ENCODE peak calls at places on chromosome 4, in six cellular contexts. One of them, this sample, is unnamed.

GRCh38 chr4:173130671-173131070 is 37.9 kb upstream of the GALNT7 start:
- DNase-seq in cardiac fibroblast: no peak
- DNase-seq in EL: no peak
- DNase-seq in endothelial cell of umbilical vein: no peak
- DNase-seq in HTR-8/SVneo: no peak
- DNase-seq in stimulated activated CD8-positive, alpha-beta memory T cell treated with anti-CD3 and anti-CD28 coated beads, Interleukin-7, amount 100 ng/mL, for 1 hour: no peak
- DNase-seq in this sample: no peak

GRCh38 chr4:76687730-76688441 is 210.1 kb downstream of the SOWAHB start:
- DNase-seq in cardiac fibroblast: no peak
- DNase-seq in EL: no peak
- DNase-seq in endothelial cell of umbilical vein: no peak
- DNase-seq in HTR-8/SVneo: no peak
- DNase-seq in stimulated activated CD8-positive, alpha-beta memory T cell treated with anti-CD3 and anti-CD28 coated beads, Interleukin-7, amount 100 ng/mL, for 1 hour: no peak
- DNase-seq in this sample: no peak

GRCh38 chr4:19380600-19380999 is 871.1 kb upstream of the SLIT2 start:
- DNase-seq in cardiac fibroblast: no peak
- DNase-seq in EL: peak; percentile 44
- DNase-seq in endothelial cell of umbilical vein: no peak
- DNase-seq in HTR-8/SVneo: no peak
- DNase-seq in stimulated activated CD8-positive, alpha-beta memory T cell treated with anti-CD3 and anti-CD28 coated beads, Interleukin-7, amount 100 ng/mL, for 1 hour: no peak
- DNase-seq in this sample: no peak

GRCh38 chr4:140238353-140239041 is 84.5 kb upstream of the MAML3 start:
- DNase-seq in cardiac fibroblast: peak; percentile 97
- DNase-seq in EL: peak; percentile 70
- DNase-seq in endothelial cell of umbilical vein: peak; percentile 29
- DNase-seq in HTR-8/SVneo: no peak
- DNase-seq in stimulated activated CD8-positive, alpha-beta memory T cell treated with anti-CD3 and anti-CD28 coated beads, Interleukin-7, amount 100 ng/mL, for 1 hour: no peak
- DNase-seq in this sample: peak; percentile 63

GRCh38 chr4:125734504-125734903 is 419.7 kb downstream of the FAT4 start:
- DNase-seq in cardiac fibroblast: no peak
- DNase-seq in EL: no peak
- DNase-seq in endothelial cell of umbilical vein: no peak
- DNase-seq in HTR-8/SVneo: no peak
- DNase-seq in stimulated activated CD8-positive, alpha-beta memory T cell treated with anti-CD3 and anti-CD28 coated beads, Interleukin-7, amount 100 ng/mL, for 1 hour: no peak
- DNase-seq in this sample: no peak

GRCh38 chr4:159685406-159686092 is 582.7 kb downstream of the RAPGEF2 start:
- DNase-seq in cardiac fibroblast: peak; percentile 13
- DNase-seq in EL: no peak
- DNase-seq in endothelial cell of umbilical vein: no peak
- DNase-seq in HTR-8/SVneo: no peak
- DNase-seq in stimulated activated CD8-positive, alpha-beta memory T cell treated with anti-CD3 and anti-CD28 coated beads, Interleukin-7, amount 100 ng/mL, for 1 hour: no peak
- DNase-seq in this sample: no peak

GRCh38 chr4:56049428-56050212 is 100.9 kb downstream of the CEP135 start:
- DNase-seq in cardiac fibroblast: peak; percentile 50
- DNase-seq in EL: peak; percentile 16
- DNase-seq in endothelial cell of umbilical vein: peak; percentile 54
- DNase-seq in HTR-8/SVneo: peak; percentile 9
- DNase-seq in stimulated activated CD8-positive, alpha-beta memory T cell treated with anti-CD3 and anti-CD28 coated beads, Interleukin-7, amount 100 ng/mL, for 1 hour: no peak
- DNase-seq in this sample: no peak

GRCh38 chr4:136841526-136841925 is 690.8 kb downstream of the PCDH18 start:
- DNase-seq in cardiac fibroblast: no peak
- DNase-seq in EL: no peak
- DNase-seq in endothelial cell of umbilical vein: no peak
- DNase-seq in HTR-8/SVneo: no peak
- DNase-seq in stimulated activated CD8-positive, alpha-beta memory T cell treated with anti-CD3 and anti-CD28 coated beads, Interleukin-7, amount 100 ng/mL, for 1 hour: no peak
- DNase-seq in this sample: no peak